ENCODE peak calls at places on chromosomes 6 and 20, in six cellular contexts. N is A549, R is psoas muscle, Q is PC-3, U is H9, A is WERI-Rb-1. L is an unnamed sample.
A peak's percentile ranks its signal among the peaks of the same experiment; 100 is the strongest.

GRCh38 chr20:7712661-7713060 is 227.6 kb downstream of the HAO1 start:
- DNase-seq in U (no peak), R (no peak), N (no peak), Q (peak; percentile 67), A (no peak), L (no peak)

GRCh38 chr6:11772109-11772830 is 6.3 kb downstream of the ADTRP start:
- DNase-seq in N (peak; percentile 77), Q (peak; percentile 95), A (no peak), R (peak; percentile 41), U (no peak), L (peak; percentile 28)

GRCh38 chr20:6630494-6630893 is 137.0 kb upstream of the BMP2 start:
- DNase-seq in A (no peak), U (no peak), R (no peak), Q (no peak), N (no peak), L (no peak)

GRCh38 chr6:135147637-135148592 is 33.2 kb upstream of the MYB start:
- DNase-seq in R (no peak), N (no peak), A (no peak), U (no peak), Q (no peak), L (no peak)

GRCh38 chr6:15876406-15876805 is 213.6 kb upstream of the DTNBP1 start:
- DNase-seq in R (no peak), A (no peak), Q (peak; percentile 95), U (no peak), N (peak; percentile 1), L (no peak)

GRCh38 chr20:57020364-57020763 is 246.1 kb downstream of the BMP7 start:
- DNase-seq in A (no peak), R (no peak), N (no peak), U (no peak), Q (no peak), L (no peak)

GRCh38 chr6:39303425-39304153 is 10.6 kb downstream of the KCNK17 start:
- DNase-seq in Q (no peak), U (no peak), N (no peak), R (no peak), A (no peak), L (no peak)

GRCh38 chr6:149600508-149600907 is 34.3 kb downstream of the GINM1 start:
- DNase-seq in N (no peak), R (no peak), A (no peak), U (no peak), Q (no peak), L (no peak)

GRCh38 chr20:62410742-62411478 is 3.8 kb upstream of the CABLES2 start:
- DNase-seq in A (no peak), U (no peak), N (no peak), Q (no peak), R (no peak), L (no peak)

GRCh38 chr6:39441986-39442385 is 119.5 kb upstream of the KCNK16 start:
- DNase-seq in R (no peak), U (no peak), Q (no peak), N (no peak), A (no peak), L (no peak)

GRCh38 chr20:582204-582603 is 27.9 kb downstream of the TCF15 start:
- DNase-seq in R (no peak), U (no peak), N (no peak), Q (no peak), A (no peak), L (no peak)

GRCh38 chr6:29552512-29553051 is 7.0 kb downstream of the UBD start:
- DNase-seq in A (no peak), U (no peak), N (peak; percentile 31), Q (peak; percentile 75), R (no peak), L (no peak)

GRCh38 chr6:101517632-101518031 is 124.1 kb downstream of the GRIK2 start:
- DNase-seq in R (no peak), N (no peak), U (no peak), A (no peak), Q (no peak), L (no peak)

GRCh38 chr6:168778201-168778600 is 337.2 kb downstream of the SMOC2 start:
- DNase-seq in A (no peak), U (no peak), N (no peak), Q (no peak), R (peak; percentile 74), L (no peak)

GRCh38 chr20:38804682-38805501 is 605 bp upstream of the PPP1R16B start:
- DNase-seq in R (peak; percentile 25), A (no peak), Q (no peak), N (no peak), U (peak; percentile 66), L (peak; percentile 84)

GRCh38 chr20:29079769-29080690 is 2177.4 kb upstream of the DEFB115 start:
- DNase-seq in N (peak; percentile 94), R (no peak), Q (no peak), A (peak; percentile 56), U (no peak), L (no peak)

GRCh38 chr6:108621117-108621516 is 60.4 kb downstream of the FOXO3 start:
- DNase-seq in U (no peak), A (no peak), N (no peak), R (peak; percentile 76), Q (peak; percentile 45), L (peak; percentile 47)

GRCh38 chr6:158143700-158144099 is 24.4 kb downstream of the SERAC1 start:
- DNase-seq in R (no peak), Q (peak; percentile 30), A (no peak), U (peak; percentile 36), N (no peak), L (peak; percentile 71)

GRCh38 chr6:146795734-146796133 is 197.0 kb downstream of the ADGB start:
- DNase-seq in U (no peak), R (no peak), Q (no peak), N (no peak), A (no peak), L (no peak)

GRCh38 chr6:132919028-132919427 is 104.7 kb downstream of the RPS12 start:
- DNase-seq in A (no peak), U (no peak), N (no peak), R (no peak), Q (no peak), L (no peak)

GRCh38 chr6:4909063-4909645 is 94.7 kb downstream of the RPP40 start:
- DNase-seq in N (no peak), R (no peak), A (no peak), U (no peak), Q (no peak), L (no peak)

GRCh38 chr6:33161354-33162320 is 30.6 kb downstream of the COL11A2 start:
- DNase-seq in N (peak; percentile 37), U (peak; percentile 78), Q (peak; percentile 75), A (peak; percentile 90), R (peak; percentile 84), L (peak; percentile 92)

GRCh38 chr6:35757461-35758123 is 18.8 kb upstream of the CLPSL2 start:
- DNase-seq in N (peak; percentile 57), A (peak; percentile 79), Q (peak; percentile 38), R (no peak), U (peak; percentile 80), L (peak; percentile 86)

GRCh38 chr20:18983796-18984195 is 170.2 kb downstream of the SCP2D1 start:
- DNase-seq in U (no peak), R (no peak), Q (peak; percentile 73), A (no peak), N (no peak), L (no peak)

GRCh38 chr20:1376453-1377270 is 16.2 kb downstream of the FKBP1A start:
- DNase-seq in Q (no peak), A (no peak), N (no peak), U (no peak), R (no peak), L (peak; percentile 10)

GRCh38 chr6:101730954-101731353 is 337.4 kb downstream of the GRIK2 start:
- DNase-seq in Q (no peak), U (no peak), R (no peak), A (no peak), N (no peak), L (no peak)

GRCh38 chr6:74646461-74646860 is 559.4 kb downstream of the COL12A1 start:
- DNase-seq in Q (no peak), R (no peak), U (no peak), N (no peak), A (no peak), L (no peak)

GRCh38 chr6:80454661-80455365 is 348.3 kb downstream of the BCKDHB start:
- DNase-seq in N (no peak), R (no peak), U (no peak), Q (peak; percentile 72), A (no peak), L (no peak)

GRCh38 chr20:8361008-8361652 is 229.1 kb downstream of the PLCB1 start:
- DNase-seq in U (no peak), Q (no peak), A (no peak), N (peak; percentile 7), R (no peak), L (no peak)

DNA sequence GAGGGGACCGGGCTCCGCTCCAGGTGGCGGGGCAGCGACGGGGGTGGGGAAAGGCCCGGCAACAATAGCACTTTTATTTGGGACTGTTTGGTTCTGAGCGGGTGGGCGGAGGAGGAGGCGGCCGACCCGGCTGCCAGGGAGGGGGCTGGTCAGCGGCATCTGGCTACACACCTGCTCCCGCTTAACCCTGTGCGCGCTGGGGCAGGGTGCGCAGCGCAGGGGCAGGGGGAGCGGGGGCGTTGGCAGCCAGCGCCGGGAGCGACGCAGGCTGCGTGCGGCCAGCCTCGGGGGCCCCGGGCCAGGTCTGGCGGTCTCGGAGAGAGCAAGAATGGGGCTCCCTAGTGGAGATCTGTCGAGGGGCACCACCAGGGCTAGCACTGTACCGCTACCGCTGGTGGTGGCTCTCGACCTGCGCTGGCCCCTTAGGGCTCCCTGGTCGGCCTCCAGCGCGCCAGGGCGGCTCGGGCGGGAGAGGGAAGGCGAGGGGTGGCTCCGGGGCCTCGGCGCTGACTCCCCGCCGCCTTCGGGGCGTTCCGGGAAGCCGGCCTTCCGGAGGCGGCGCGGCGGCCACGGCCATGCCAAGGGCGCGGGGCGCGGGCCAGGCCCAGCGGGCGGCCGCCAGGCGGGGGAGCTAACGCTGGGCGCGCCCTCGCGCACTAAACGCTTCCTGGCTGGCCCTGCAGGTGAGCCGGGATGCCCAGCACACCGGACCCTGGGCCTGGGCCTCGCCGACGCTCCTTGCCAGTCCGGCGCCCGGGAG is 92.4 kb downstream of the NCR2 start:
- DNase-seq in U (peak; percentile 82), R (peak; percentile 64), A (no peak), N (peak; percentile 11), Q (peak; percentile 60), L (peak; percentile 84)
- TF ChIP-seq CTCF in U (no peak), R (peak; percentile 16), A (peak; percentile 10), N (no peak), Q (no peak), L (peak; percentile 33)

DNA sequence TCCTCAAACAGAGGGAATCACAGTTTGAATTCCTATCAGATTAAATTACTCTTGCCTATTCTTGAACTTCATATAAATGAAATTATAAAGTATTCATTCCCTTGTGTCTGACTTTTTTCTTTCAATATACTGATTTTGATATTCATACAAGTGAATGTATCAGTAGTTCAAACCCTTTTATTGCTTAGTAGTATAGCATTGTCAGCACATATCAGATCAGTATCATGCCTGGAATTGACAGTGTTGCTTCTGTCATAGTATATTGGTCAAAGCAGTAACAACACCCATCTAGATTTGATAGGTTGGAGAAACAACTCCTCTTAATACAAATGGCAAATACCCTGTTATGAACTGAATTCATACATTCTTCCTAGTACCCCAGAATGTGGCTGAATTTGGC is 89.1 kb upstream of the SLC35F1 start:
- DNase-seq in R (no peak), Q (no peak), N (no peak), A (no peak), U (no peak), L (no peak)
- TF ChIP-seq CTCF in R (no peak), Q (no peak), N (no peak), A (no peak), U (no peak), L (no peak)

GRCh38 chr6:43856005-43856765 is 86.2 kb downstream of the VEGFA start:
- DNase-seq in U (peak; percentile 66), R (peak; percentile 57), Q (peak; percentile 33), N (peak; percentile 50), A (peak; percentile 84), L (peak; percentile 84)
- TF ChIP-seq CTCF in U (peak; percentile 61), R (peak; percentile 53), Q (peak; percentile 60), N (peak; percentile 37), A (peak; percentile 93), L (peak; percentile 82)

GRCh38 chr20:47689726-47690125 is 95.6 kb downstream of the SULF2 start:
- DNase-seq in N (no peak), U (no peak), R (no peak), A (no peak), Q (no peak), L (no peak)
- TF ChIP-seq CTCF in N (no peak), U (no peak), R (no peak), A (no peak), Q (no peak), L (no peak)

L was measured in endodermal cell.